ENCODE peak calls at places on chromosomes 5 and 9, in nine cellular contexts. S, G, L, D, B, Y, V, R and K are unnamed samples.
A peak's percentile ranks its signal among the peaks of the same experiment; 100 is the strongest.

GRCh38 chr9:13109781-13110180 is 169.7 kb downstream of the MPDZ start:
- DNase-seq in S (no peak), G (no peak), L (no peak), D (no peak), B (no peak), Y (no peak), V (no peak), R (no peak), K (no peak)

GRCh38 chr5:71887680-71888079 is 168.6 kb downstream of the CARTPT start:
- DNase-seq in S (no peak), G (peak; percentile 90), L (peak; percentile 95), D (peak; percentile 70), B (peak; percentile 92), Y (no peak), V (no peak), R (peak; percentile 72), K (no peak)

GRCh38 chr9:137757613-137758029 is 120.0 kb upstream of the CACNA1B start:
- DNase-seq in S (no peak), G (no peak), L (peak; percentile 74), D (no peak), B (peak; percentile 45), Y (no peak), V (no peak), R (no peak), K (no peak)

GRCh38 chr5:99334936-99335335 is 406.1 kb upstream of the CHD1 start:
- DNase-seq in S (no peak), G (no peak), L (no peak), D (no peak), B (no peak), Y (no peak), V (no peak), R (no peak), K (no peak)

GRCh38 chr9:13857521-13857920 is 456.4 kb downstream of the NFIB start:
- DNase-seq in S (no peak), G (no peak), L (peak; percentile 79), D (no peak), B (peak; percentile 13), Y (no peak), V (no peak), R (no peak), K (no peak)

GRCh38 chr5:72246954-72247442 is 73.0 kb downstream of the MRPS27 start:
- DNase-seq in S (no peak), G (no peak), L (peak; percentile 67), D (no peak), B (peak; percentile 32), Y (no peak), V (no peak), R (no peak), K (no peak)

GRCh38 chr9:130905125-130905901 is 8.7 kb upstream of the QRFP start:
- DNase-seq in S (no peak), G (no peak), L (no peak), D (peak; percentile 75), B (no peak), Y (no peak), V (no peak), R (no peak), K (no peak)

GRCh38 chr9:98720402-98720801 is 11.7 kb upstream of the GABBR2 start:
- DNase-seq in S (no peak), G (no peak), L (no peak), D (no peak), B (no peak), Y (no peak), V (no peak), R (no peak), K (no peak)

GRCh38 chr5:125412561-125413535 is 666.4 kb upstream of the ZNF608 start:
- DNase-seq in S (peak; percentile 49), G (peak; percentile 37), L (peak; percentile 87), D (no peak), B (peak; percentile 85), Y (peak; percentile 58), V (peak; percentile 52), R (peak; percentile 9), K (peak; percentile 72)

GRCh38 chr5:113371788-113372196 is 63.0 kb downstream of the TSSK1B start:
- DNase-seq in S (no peak), G (no peak), L (peak; percentile 21), D (no peak), B (peak; percentile 64), Y (no peak), V (no peak), R (no peak), K (no peak)

GRCh38 chr9:21506910-21507795 is 25.0 kb upstream of the IFNE start:
- DNase-seq in S (no peak), G (no peak), L (peak; percentile 96), D (no peak), B (peak; percentile 95), Y (no peak), V (no peak), R (no peak), K (no peak)

GRCh38 chr5:56328753-56329560 is 95.8 kb upstream of the ANKRD55 start:
- DNase-seq in S (no peak), G (no peak), L (peak; percentile 69), D (no peak), B (peak; percentile 65), Y (no peak), V (no peak), R (no peak), K (no peak)

GRCh38 chr9:18825775-18826174 is 207.2 kb downstream of the SAXO1 start:
- DNase-seq in S (no peak), G (no peak), L (no peak), D (no peak), B (no peak), Y (no peak), V (no peak), R (no peak), K (no peak)

GRCh38 chr5:170195876-170196275 is 36.9 kb upstream of the C5orf58 start:
- DNase-seq in S (no peak), G (no peak), L (no peak), D (no peak), B (no peak), Y (no peak), V (no peak), R (no peak), K (no peak)

GRCh38 chr9:78221425-78221824 is 14.4 kb upstream of the CEP78 start:
- DNase-seq in S (no peak), G (no peak), L (peak; percentile 61), D (no peak), B (peak; percentile 39), Y (no peak), V (no peak), R (no peak), K (no peak)

GRCh38 chr5:151449836-151450235 is 2.4 kb downstream of the SLC36A1 start:
- DNase-seq in S (no peak), G (no peak), L (no peak), D (no peak), B (no peak), Y (no peak), V (no peak), R (no peak), K (no peak)

GRCh38 chr5:151447174-151448037 is at the start of gene SLC36A1:
- DNase-seq in S (peak; percentile 93), G (peak; percentile 96), L (peak; percentile 90), D (peak; percentile 97), B (peak; percentile 90), Y (peak; percentile 94), V (peak; percentile 94), R (peak; percentile 90), K (peak; percentile 93)

GRCh38 chr5:151450605-151451004 is 3.2 kb downstream of the SLC36A1 start:
- DNase-seq in S (no peak), G (no peak), L (no peak), D (no peak), B (no peak), Y (no peak), V (no peak), R (no peak), K (no peak)

GRCh38 chr5:151449288-151449687 is 1.9 kb downstream of the SLC36A1 start:
- DNase-seq in S (no peak), G (no peak), L (no peak), D (no peak), B (no peak), Y (no peak), V (no peak), R (no peak), K (no peak)

GRCh38 chr5:151448038-151448985 is 909 bp downstream of the SLC36A1 start:
- DNase-seq in S (peak; percentile 14), G (peak; percentile 49), L (peak; percentile 18), D (no peak), B (no peak), Y (peak; percentile 5), V (peak; percentile 14), R (no peak), K (peak; percentile 10)
- TF ChIP-seq CTCF in S (peak; percentile 27), G (peak; percentile 37), L (peak; percentile 9), D (peak; percentile 39), B (peak; percentile 28), Y (no peak), V (no peak), R (no peak), K (no peak)

GRCh38 chr5:116032094-116032517 is at the start of gene ARL14EPL:
- DNase-seq in S (no peak), G (no peak), L (peak; percentile 91), D (peak; percentile 23), B (peak; percentile 94), Y (no peak), V (no peak), R (peak; percentile 51), K (no peak)
- TF ChIP-seq CTCF in S (peak; percentile 13), G (no peak), L (peak; percentile 34), D (peak; percentile 37), B (peak; percentile 46), Y (no peak), V (peak; percentile 18), R (peak; percentile 29), K (no peak)

GRCh38 chr5:21663082-21663481 is 1190.1 kb downstream of the CDH12 start:
- DNase-seq in S (no peak), G (no peak), L (no peak), D (no peak), B (no peak), Y (no peak), V (no peak), R (no peak), K (no peak)
- TF ChIP-seq CTCF in S (no peak), G (peak; percentile 47), L (peak; percentile 5), D (peak; percentile 32), B (no peak), Y (no peak), V (no peak), R (no peak), K (no peak)

GRCh38 chr5:14729448-14730385 is 65.2 kb downstream of the OTULIN start:
- DNase-seq in S (no peak), G (no peak), L (no peak), D (no peak), B (no peak), Y (no peak), V (no peak), R (no peak), K (no peak)

GRCh38 chr5:14724633-14725032 is 60.1 kb downstream of the OTULIN start:
- DNase-seq in S (no peak), G (no peak), L (no peak), D (no peak), B (no peak), Y (no peak), V (no peak), R (no peak), K (no peak)

GRCh38 chr5:14726066-14726838 is 61.7 kb downstream of the OTULIN start:
- DNase-seq in S (no peak), G (no peak), L (peak; percentile 61), D (no peak), B (peak; percentile 61), Y (no peak), V (no peak), R (no peak), K (no peak)

GRCh38 chr5:14728109-14728938 is 63.8 kb downstream of the OTULIN start:
- DNase-seq in S (no peak), G (no peak), L (no peak), D (no peak), B (no peak), Y (no peak), V (no peak), R (no peak), K (peak; percentile 40)

GRCh38 chr5:14727428-14727865 is 62.9 kb downstream of the OTULIN start:
- DNase-seq in S (peak; percentile 70), G (peak; percentile 79), L (peak; percentile 87), D (peak; percentile 82), B (peak; percentile 88), Y (peak; percentile 80), V (peak; percentile 68), R (peak; percentile 60), K (peak; percentile 88)
- TF ChIP-seq CTCF in S (peak; percentile 98), G (peak; percentile 99), L (peak; percentile 94), D (peak; percentile 97), B (peak; percentile 95), Y (peak; percentile 91), V (peak; percentile 85), R (peak; percentile 95), K (peak; percentile 98)